ENCODE peak calls at places on chromosomes 2 and 18, in eight cellular contexts. U is SJSA1, W is adrenal gland, A is cardiac muscle cell, J is T-helper 1 cell, C is amniotic stem cell, G is NCI-H345, N is heart left ventricle. V is an unnamed sample.

GRCh38 chr2:186980787-186981550 is 132.0 kb upstream of the ZSWIM2 start:
- DNase-seq in U (no peak), W (no peak), A (no peak), J (no peak), C (no peak), G (no peak), N (no peak), V (no peak)

GRCh38 chr2:67256892-67257291 is 140.2 kb upstream of the ETAA1 start:
- DNase-seq in U (no peak), W (no peak), A (no peak), J (no peak), C (no peak), G (no peak), N (no peak), V (no peak)

GRCh38 chr2:120566331-120567035 is 169.2 kb upstream of the GLI2 start:
- DNase-seq in U (peak), W (peak), A (no peak), J (no peak), C (peak), G (no peak), N (peak), V (peak)

GRCh38 chr2:163690896-163691295 is 44.9 kb downstream of the FIGN start:
- DNase-seq in U (no peak), W (no peak), A (no peak), J (no peak), C (no peak), G (no peak), N (no peak), V (no peak)

GRCh38 chr2:182715121-182715895 is 749 bp upstream of the DNAJC10 start:
- DNase-seq in U (no peak), W (no peak), A (no peak), J (no peak), C (peak), G (peak), N (no peak), V (no peak)

GRCh38 chr2:193793914-193794313 is 1599.2 kb upstream of the TMEFF2 start:
- DNase-seq in U (no peak), W (no peak), A (no peak), J (no peak), C (no peak), G (no peak), N (no peak), V (no peak)

GRCh38 chr18:40882468-40882867 is 1072.6 kb upstream of the PIK3C3 start:
- DNase-seq in U (no peak), W (no peak), A (no peak), J (no peak), C (no peak), G (no peak), N (no peak), V (no peak)

GRCh38 chr2:240391111-240392051 is 44.1 kb upstream of the GPC1 start:
- DNase-seq in U (peak), W (peak), A (no peak), J (no peak), C (no peak), G (no peak), N (peak), V (peak)

GRCh38 chr2:173101687-173102086 is 26.0 kb downstream of the MAP3K20 start:
- DNase-seq in U (no peak), W (no peak), A (no peak), J (no peak), C (no peak), G (no peak), N (no peak), V (no peak)

GRCh38 chr18:46182633-46183401 is 78.6 kb downstream of the HAUS1 start:
- DNase-seq in U (no peak), W (no peak), A (no peak), J (no peak), C (no peak), G (no peak), N (peak), V (no peak)

GRCh38 chr2:55460562-55460961 is 40.9 kb upstream of the CCDC88A start:
- DNase-seq in U (no peak), W (no peak), A (no peak), J (no peak), C (no peak), G (no peak), N (no peak), V (no peak)

GRCh38 chr2:207813221-207813916 is 43.7 kb upstream of the FZD5 start:
- DNase-seq in U (no peak), W (no peak), A (no peak), J (no peak), C (no peak), G (no peak), N (no peak), V (no peak)

GRCh38 chr2:73112913-73113633 is at the start of gene RAB11FIP5:
- DNase-seq in U (peak), W (peak), A (peak), J (peak), C (no peak), G (peak), N (peak), V (peak)

GRCh38 chr2:222864296-222864695 is 3.5 kb downstream of the ACSL3 start:
- DNase-seq in U (peak), W (peak), A (no peak), J (no peak), C (no peak), G (no peak), N (no peak), V (no peak)

GRCh38 chr2:158181171-158181570 is 79.5 kb downstream of the UPP2 start:
- DNase-seq in U (no peak), W (no peak), A (no peak), J (no peak), C (no peak), G (no peak), N (no peak), V (no peak)

GRCh38 chr2:155701721-155702120 is 630.8 kb downstream of the NR4A2 start:
- DNase-seq in U (no peak), W (no peak), A (no peak), J (no peak), C (no peak), G (no peak), N (no peak), V (no peak)

GRCh38 chr2:162565666-162566065 is 221.7 kb downstream of the GCA start:
- DNase-seq in U (no peak), W (no peak), A (no peak), J (no peak), C (no peak), G (no peak), N (no peak), V (no peak)

GRCh38 chr2:69554568-69554967 is 89.0 kb downstream of the AAK1 start:
- DNase-seq in U (no peak), W (no peak), A (no peak), J (no peak), C (no peak), G (no peak), N (no peak), V (no peak)

GRCh38 chr2:72214429-72215143 is 66.9 kb upstream of the CYP26B1 start:
- DNase-seq in U (no peak), W (no peak), A (no peak), J (no peak), C (peak), G (no peak), N (no peak), V (no peak)

GRCh38 chr18:9802774-9803697 is 82.7 kb upstream of the TXNDC2 start:
- DNase-seq in U (no peak), W (peak), A (no peak), J (no peak), C (no peak), G (no peak), N (no peak), V (no peak)

GRCh38 chr2:30421551-30422436 is 25.3 kb upstream of the LCLAT1 start:
- DNase-seq in U (no peak), W (no peak), A (peak), J (no peak), C (peak), G (peak), N (no peak), V (no peak)

GRCh38 chr18:40413160-40413559 is 1541.9 kb upstream of the PIK3C3 start:
- DNase-seq in U (no peak), W (no peak), A (peak), J (no peak), C (no peak), G (peak), N (no peak), V (no peak)

GRCh38 chr18:23378470-23378764 is 74.7 kb upstream of the RIOK3 start:
- DNase-seq in U (no peak), W (no peak), A (no peak), J (no peak), C (no peak), G (no peak), N (no peak), V (no peak)

GRCh38 chr18:63848159-63848558 is 39.3 kb upstream of the SERPINB2 start:
- DNase-seq in U (no peak), W (no peak), A (peak), J (no peak), C (no peak), G (peak), N (no peak), V (no peak)

GRCh38 chr2:204691911-204692510 is 146.7 kb downstream of the PARD3B start:
- DNase-seq in U (peak), W (peak), A (peak), J (no peak), C (peak), G (peak), N (peak), V (no peak)

GRCh38 chr2:26299488-26300092 is 46.4 kb upstream of the SELENOI start:
- DNase-seq in U (no peak), W (peak), A (peak), J (no peak), C (no peak), G (no peak), N (no peak), V (no peak)

GRCh38 chr2:33033524-33034150 is 86.9 kb downstream of the LTBP1 start:
- DNase-seq in U (no peak), W (no peak), A (peak), J (no peak), C (no peak), G (peak), N (no peak), V (no peak)

GRCh38 chr18:46169464-46169941 is 65.3 kb downstream of the HAUS1 start:
- DNase-seq in U (peak), W (peak), A (no peak), J (no peak), C (no peak), G (no peak), N (no peak), V (no peak)

GRCh38 chr2:232988444-232988843 is 24.6 kb downstream of the NGEF start:
- DNase-seq in U (peak), W (peak), A (no peak), J (no peak), C (peak), G (no peak), N (no peak), V (no peak)

GRCh38 chr2:218079943-218080913 is 11.2 kb downstream of the RUFY4 start:
- DNase-seq in U (no peak), W (no peak), A (no peak), J (no peak), C (no peak), G (peak), N (no peak), V (no peak)

GRCh38 chr18:59536181-59536580 is 161.0 kb downstream of the CCBE1 start:
- DNase-seq in U (no peak), W (no peak), A (no peak), J (no peak), C (peak), G (no peak), N (no peak), V (no peak)

GRCh38 chr18:75393721-75394120 is 33.8 kb downstream of the SMIM21 start:
- DNase-seq in U (no peak), W (no peak), A (no peak), J (no peak), C (no peak), G (no peak), N (no peak), V (no peak)

GRCh38 chr2:202215179-202215578 is 23.2 kb downstream of the SUMO1 start:
- DNase-seq in U (no peak), W (no peak), A (no peak), J (no peak), C (no peak), G (no peak), N (no peak), V (no peak)

GRCh38 chr2:285506-285905 is 2.4 kb downstream of the ALKAL2 start:
- DNase-seq in U (no peak), W (no peak), A (no peak), J (no peak), C (no peak), G (no peak), N (no peak), V (no peak)

V was measured in psoas muscle.